ENCODE peak calls at places on chromosomes 13 and 19, in six cellular contexts. S is colonic mucosa, M is heart right ventricle, J is upper lobe of right lung, V is tibial nerve, Z is testis. U is an unnamed sample. For H3K4me1, the result is how much of the 10 kb centered on the place peaks cover.

GRCh38 chr13:50075619-50076097 is 60.4 kb downstream of the KCNRG start:
- DNase-seq in V (no peak), Z (no peak), M (no peak), J (no peak), S (no peak), U (no peak)

GRCh38 chr19:18982669-18983068 is 41.7 kb upstream of the HOMER3 start:
- DNase-seq in S (no peak), J (no peak), V (no peak), M (no peak), Z (no peak), U (no peak)

GRCh38 chr13:55745828-55746227 is 1394.9 kb upstream of the PRR20A start:
- DNase-seq in J (no peak), Z (no peak), S (no peak), M (no peak), V (no peak), U (no peak)

GRCh38 chr19:56837492-56837891 is 3.0 kb downstream of the PEG3 start:
- DNase-seq in J (peak), S (peak), M (peak), V (peak), Z (peak), U (peak)

GRCh38 chr19:14003279-14004051 is 2.7 kb downstream of the RFX1 start:
- DNase-seq in V (no peak), M (no peak), S (no peak), J (no peak), Z (no peak), U (peak)

GRCh38 chr13:33606692-33607091 is 211.3 kb upstream of the RFC3 start:
- DNase-seq in J (no peak), Z (no peak), M (no peak), S (no peak), V (no peak), U (no peak)

GRCh38 chr13:36313047-36313969 is 15.7 kb upstream of the CCDC169 start:
- DNase-seq in V (no peak), M (no peak), S (no peak), J (no peak), Z (no peak), U (no peak)

GRCh38 chr13:102870677-102871415 is 25.0 kb downstream of the ERCC5 start:
- DNase-seq in M (peak), S (peak), J (no peak), Z (peak), V (no peak), U (peak)

GRCh38 chr19:42191855-42192254 is 25.6 kb downstream of the DEDD2 start:
- DNase-seq in V (no peak), S (peak), M (no peak), J (no peak), Z (no peak), U (no peak)

GRCh38 chr19:55855160-55855559 is 18.8 kb downstream of the NLRP4 start:
- DNase-seq in M (no peak), Z (no peak), S (no peak), V (no peak), J (no peak), U (no peak)

GRCh38 chr13:44921478-44921877 is 67.8 kb downstream of the NUFIP1 start:
- DNase-seq in J (no peak), M (no peak), S (no peak), V (no peak), Z (no peak), U (no peak)

GRCh38 chr13:34065915-34066314 is 248.0 kb downstream of the RFC3 start:
- DNase-seq in M (no peak), V (no peak), J (no peak), S (no peak), Z (no peak), U (no peak)

GRCh38 chr13:79497852-79498251 is 16.9 kb downstream of the NDFIP2 start:
- DNase-seq in J (no peak), Z (no peak), M (no peak), V (no peak), S (no peak), U (no peak)

GRCh38 chr13:19152403-19152802 is 29.2 kb downstream of the TUBA3C start:
- DNase-seq in M (no peak), Z (peak), V (no peak), S (no peak), J (no peak), U (no peak)

GRCh38 chr13:106186366-106187030 is 349.0 kb downstream of the EFNB2 start:
- DNase-seq in Z (no peak), S (no peak), M (no peak), V (no peak), J (no peak), U (no peak)

GRCh38 chr13:113441661-113442060 is 11.6 kb downstream of the ADPRHL1 start:
- DNase-seq in Z (no peak), S (no peak), V (no peak), J (no peak), M (no peak), U (peak)

GRCh38 chr19:2633693-2634075 is 68.8 kb downstream of the GNG7 start:
- DNase-seq in V (no peak), Z (no peak), J (no peak), S (no peak), M (no peak), U (no peak)

GRCh38 chr19:2636142-2636896 is 66.2 kb downstream of the GNG7 start:
- DNase-seq in M (no peak), Z (no peak), J (no peak), S (no peak), V (no peak), U (peak)

GRCh38 chr19:2634228-2634951 is 68.1 kb downstream of the GNG7 start:
- DNase-seq in M (peak), J (peak), V (no peak), S (no peak), Z (peak), U (no peak)

GRCh38 chr19:2636897-2637683 is 65.4 kb downstream of the GNG7 start:
- DNase-seq in J (peak), Z (peak), M (peak), V (no peak), S (peak), U (peak)

GRCh38 chr19:2634960-2635359 is 67.5 kb downstream of the GNG7 start:
- DNase-seq in Z (no peak), V (no peak), M (no peak), J (no peak), S (no peak), U (no peak)
- H3K4me1 ChIP-seq in Z (half or more), V (under half), M (under half), J (under half), S (under half), U (under half)

GRCh38 chr13:93172109-93172508 is 54.5 kb upstream of the GPC6 start:
- DNase-seq in M (no peak), Z (peak), J (no peak), S (no peak), V (no peak), U (no peak)

GRCh38 chr13:93174260-93174659 is 52.3 kb upstream of the GPC6 start:
- DNase-seq in M (no peak), S (no peak), V (no peak), J (no peak), Z (no peak), U (no peak)

GRCh38 chr13:93173656-93174055 is 53.0 kb upstream of the GPC6 start:
- DNase-seq in Z (no peak), M (no peak), S (no peak), J (no peak), V (no peak), U (no peak)

DNA sequence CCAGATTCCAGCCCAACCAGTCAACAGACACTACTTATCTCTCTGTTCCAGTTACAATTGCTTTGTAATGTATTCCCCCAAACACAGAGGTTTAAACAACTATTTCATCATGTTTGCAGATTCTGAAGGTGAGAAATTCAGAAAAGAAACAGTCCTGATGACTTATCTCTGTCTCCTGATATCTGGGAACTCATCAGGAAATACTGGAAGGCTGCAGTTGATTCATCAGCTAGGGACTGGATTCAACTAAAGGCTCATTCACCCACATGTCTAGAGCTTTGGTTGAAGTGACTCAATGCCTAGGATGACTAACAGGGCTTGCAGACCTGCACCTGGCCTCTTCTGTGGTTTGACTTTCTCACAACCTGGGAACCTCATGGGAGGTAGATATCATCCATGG is 56.6 kb upstream of the GPC6 start:
- DNase-seq in V (no peak), M (no peak), Z (no peak), J (no peak), S (no peak), U (no peak)
- H3K27ac ChIP-seq in V (no peak), M (no peak), Z (no peak), J (no peak), S (no peak), U (no peak)

DNA sequence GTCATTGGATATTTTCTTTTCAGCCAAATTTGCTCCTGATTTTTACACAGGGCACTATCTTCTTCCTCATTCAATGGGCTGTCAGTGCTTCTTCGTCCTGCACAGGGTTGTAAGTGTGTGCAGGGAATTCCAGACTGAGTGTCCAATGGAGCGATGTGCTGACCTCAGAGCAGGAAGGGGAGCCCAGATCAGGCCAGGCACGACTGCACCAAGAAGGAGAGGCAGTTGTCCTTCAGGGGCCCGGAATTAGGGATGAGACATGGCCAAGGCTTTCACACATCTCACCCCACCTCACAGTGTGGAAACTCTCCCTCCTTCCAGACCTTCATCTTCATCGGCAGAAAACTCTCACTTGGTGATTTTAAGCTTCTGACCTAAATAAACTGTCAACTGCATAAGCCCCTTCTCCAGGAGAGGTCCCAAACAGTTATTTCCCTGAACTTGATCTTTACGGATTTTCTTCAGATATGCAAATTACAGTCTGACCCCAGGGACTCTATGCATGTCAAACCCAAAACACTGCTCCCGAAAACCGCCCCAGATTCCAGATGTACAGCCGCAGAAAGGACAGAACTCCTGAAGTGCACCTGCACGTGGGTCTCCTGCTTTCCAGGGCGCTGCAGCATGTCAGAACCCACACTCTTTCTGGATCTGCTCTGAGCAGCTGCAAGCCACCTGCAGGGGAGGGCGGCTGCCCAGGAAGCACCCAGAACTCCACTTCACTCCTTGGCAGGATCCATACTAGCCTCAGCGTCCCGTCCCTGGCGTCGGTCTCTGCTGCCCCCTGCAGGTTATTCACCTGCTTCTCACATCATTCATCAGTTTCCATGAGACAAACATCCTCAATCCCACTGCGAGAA is 625 bp upstream of the ZNF20 start:
- DNase-seq in M (peak), J (peak), V (peak), S (peak), Z (peak), U (peak)
- TF ChIP-seq CTCF in M (peak), J (peak), V (peak), S (peak), Z (peak), U (peak)

GRCh38 chr19:47095707-47096704 is 17.6 kb downstream of the ZC3H4 start:
- DNase-seq in V (no peak), Z (peak), J (peak), M (peak), S (peak), U (peak)

GRCh38 chr19:47094557-47095517 is 18.7 kb downstream of the ZC3H4 start:
- DNase-seq in M (no peak), S (peak), V (no peak), J (peak), Z (no peak), U (peak)

GRCh38 chr19:47093254-47093653 is 20.3 kb downstream of the ZC3H4 start:
- DNase-seq in S (no peak), V (no peak), M (no peak), J (no peak), Z (no peak), U (peak)

GRCh38 chr19:47096721-47097120 is 16.9 kb downstream of the ZC3H4 start:
- DNase-seq in J (no peak), Z (no peak), V (no peak), S (peak), M (no peak), U (no peak)

GRCh38 chr19:47093841-47094240 is 19.7 kb downstream of the ZC3H4 start:
- DNase-seq in S (no peak), V (no peak), Z (no peak), M (no peak), J (no peak), U (peak)
- H3K4me1 ChIP-seq in S (under half), V (under half), Z (under half), M (under half), J (under half), U (under half)

DNA sequence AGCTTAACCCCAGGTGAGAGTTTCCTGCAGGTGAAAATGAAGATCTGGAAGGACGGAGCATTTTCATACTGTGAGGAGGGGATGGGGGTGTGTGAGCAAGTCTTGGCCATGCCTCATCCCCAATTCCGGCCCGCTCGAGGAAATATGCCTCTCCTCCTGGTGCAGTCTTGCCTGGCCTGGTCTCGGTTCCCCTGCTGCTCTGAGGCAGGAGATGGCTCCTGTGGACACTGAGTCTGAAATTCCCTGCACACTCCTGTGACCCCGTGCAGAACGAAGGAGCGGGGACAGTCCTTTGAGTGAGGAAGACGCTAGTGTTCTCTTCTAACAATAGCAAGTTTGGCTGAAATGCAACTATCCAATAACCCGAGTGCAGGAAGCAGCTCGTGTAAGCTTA is 329 bp upstream of the ZNF439 start:
- DNase-seq in M (peak), V (no peak), S (no peak), Z (no peak), J (no peak), U (peak)
- H3K27ac ChIP-seq in M (peak), V (peak), S (no peak), Z (peak), J (no peak), U (no peak)

GRCh38 chr19:7865262-7865911 is 8.8 kb downstream of the PRR36 start:
- DNase-seq in M (no peak), S (no peak), J (no peak), Z (no peak), V (no peak), U (no peak)

GRCh38 chr19:7867092-7867844 is 6.9 kb downstream of the PRR36 start:
- DNase-seq in S (no peak), J (no peak), M (no peak), V (no peak), Z (no peak), U (no peak)

GRCh38 chr19:7868326-7868670 is 5.9 kb downstream of the PRR36 start:
- DNase-seq in M (no peak), Z (no peak), S (no peak), V (no peak), J (no peak), U (peak)

GRCh38 chr19:7864719-7865074 is 9.5 kb downstream of the PRR36 start:
- DNase-seq in S (no peak), M (no peak), J (no peak), V (no peak), Z (no peak), U (peak)

GRCh38 chr19:7866399-7867091 is 7.6 kb downstream of the PRR36 start:
- DNase-seq in J (no peak), M (no peak), Z (no peak), V (no peak), S (no peak), U (no peak)
- TF ChIP-seq CTCF in J (no peak), M (no peak), Z (no peak), V (no peak), S (no peak), U (no peak)

DNA sequence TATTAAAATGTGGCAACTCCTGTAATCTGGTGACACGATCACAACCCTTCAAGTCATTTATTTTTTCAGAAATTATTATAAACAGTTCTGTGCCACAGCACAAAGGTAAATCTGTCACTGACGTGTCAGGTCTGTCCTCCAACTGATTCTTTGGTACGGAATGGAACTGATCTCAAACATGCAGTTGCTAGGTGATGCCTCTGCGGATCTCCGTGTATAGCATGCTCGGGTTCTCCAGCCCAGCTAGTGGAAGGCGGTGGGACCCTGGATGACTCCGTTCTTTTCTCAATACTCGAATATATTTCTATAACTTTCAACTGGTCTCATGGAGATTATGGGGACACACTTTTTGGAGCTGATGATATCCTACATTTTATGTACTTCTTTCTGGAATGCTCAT is 11.0 kb downstream of the RANBP3 start:
- DNase-seq in Z (no peak), V (no peak), S (no peak), J (no peak), M (no peak), U (no peak)
- H3K4me1 ChIP-seq in Z (under half), V (under half), S (under half), J (half or more), M (half or more), U (under half)